ENCODE peak calls at places on chromosomes 2 and 18, in nine cellular contexts. One of them, this sample, is unnamed.

GRCh38 chr2:23526114-23526513 is 141.1 kb downstream of the KLHL29 start:
- DNase-seq in transverse colon: no peak
- DNase-seq in A549: no peak
- DNase-seq in stimulated activated CD4-positive, alpha-beta T cell treated with anti-CD3 and anti-CD28 coated beads, TNF-alpha, amount 100 ng/mL, for 48 hours: no peak
- DNase-seq in pulmonary artery endothelial cell: no peak
- DNase-seq in iris pigment epithelial cell: no peak
- DNase-seq in CD8-positive, alpha-beta T cell: peak
- DNase-seq in hypothalamus: no peak
- DNase-seq in LoVo: no peak
- DNase-seq in this sample: no peak

GRCh38 chr2:24076849-24077534 is 866 bp upstream of the SF3B6 start:
- DNase-seq in transverse colon: no peak
- DNase-seq in A549: no peak
- DNase-seq in stimulated activated CD4-positive, alpha-beta T cell treated with anti-CD3 and anti-CD28 coated beads, TNF-alpha, amount 100 ng/mL, for 48 hours: no peak
- DNase-seq in pulmonary artery endothelial cell: no peak
- DNase-seq in iris pigment epithelial cell: no peak
- DNase-seq in CD8-positive, alpha-beta T cell: no peak
- DNase-seq in hypothalamus: no peak
- DNase-seq in LoVo: peak
- DNase-seq in this sample: no peak

GRCh38 chr18:77063256-77063655 is 69.3 kb downstream of the MBP start:
- DNase-seq in transverse colon: peak
- DNase-seq in A549: no peak
- DNase-seq in stimulated activated CD4-positive, alpha-beta T cell treated with anti-CD3 and anti-CD28 coated beads, TNF-alpha, amount 100 ng/mL, for 48 hours: peak
- DNase-seq in pulmonary artery endothelial cell: no peak
- DNase-seq in iris pigment epithelial cell: peak
- DNase-seq in CD8-positive, alpha-beta T cell: peak
- DNase-seq in hypothalamus: no peak
- DNase-seq in LoVo: no peak
- DNase-seq in this sample: no peak

GRCh38 chr2:227871375-227871788 is at the start of gene DAW1:
- DNase-seq in transverse colon: peak
- DNase-seq in A549: no peak
- DNase-seq in stimulated activated CD4-positive, alpha-beta T cell treated with anti-CD3 and anti-CD28 coated beads, TNF-alpha, amount 100 ng/mL, for 48 hours: no peak
- DNase-seq in pulmonary artery endothelial cell: no peak
- DNase-seq in iris pigment epithelial cell: peak
- DNase-seq in CD8-positive, alpha-beta T cell: peak
- DNase-seq in hypothalamus: peak
- DNase-seq in LoVo: no peak
- DNase-seq in this sample: no peak

GRCh38 chr2:109545828-109546713 is 67.7 kb downstream of the SEPTIN10 start:
- DNase-seq in transverse colon: peak
- DNase-seq in A549: peak
- DNase-seq in stimulated activated CD4-positive, alpha-beta T cell treated with anti-CD3 and anti-CD28 coated beads, TNF-alpha, amount 100 ng/mL, for 48 hours: peak
- DNase-seq in pulmonary artery endothelial cell: no peak
- DNase-seq in iris pigment epithelial cell: peak
- DNase-seq in CD8-positive, alpha-beta T cell: peak
- DNase-seq in hypothalamus: peak
- DNase-seq in LoVo: peak
- DNase-seq in this sample: peak

GRCh38 chr2:240688563-240688919 is 3.1 kb upstream of the AQP12A start:
- DNase-seq in transverse colon: no peak
- DNase-seq in A549: no peak
- DNase-seq in stimulated activated CD4-positive, alpha-beta T cell treated with anti-CD3 and anti-CD28 coated beads, TNF-alpha, amount 100 ng/mL, for 48 hours: no peak
- DNase-seq in pulmonary artery endothelial cell: no peak
- DNase-seq in iris pigment epithelial cell: no peak
- DNase-seq in CD8-positive, alpha-beta T cell: no peak
- DNase-seq in hypothalamus: no peak
- DNase-seq in LoVo: no peak
- DNase-seq in this sample: no peak

GRCh38 chr2:41966920-41967319 is 80.9 kb upstream of the PKDCC start:
- DNase-seq in transverse colon: peak
- DNase-seq in A549: no peak
- DNase-seq in stimulated activated CD4-positive, alpha-beta T cell treated with anti-CD3 and anti-CD28 coated beads, TNF-alpha, amount 100 ng/mL, for 48 hours: no peak
- DNase-seq in pulmonary artery endothelial cell: no peak
- DNase-seq in iris pigment epithelial cell: no peak
- DNase-seq in CD8-positive, alpha-beta T cell: no peak
- DNase-seq in hypothalamus: no peak
- DNase-seq in LoVo: no peak
- DNase-seq in this sample: no peak

GRCh38 chr18:32771169-32771751 is 1.6 kb downstream of the KLHL14 start:
- DNase-seq in transverse colon: no peak
- DNase-seq in A549: no peak
- DNase-seq in stimulated activated CD4-positive, alpha-beta T cell treated with anti-CD3 and anti-CD28 coated beads, TNF-alpha, amount 100 ng/mL, for 48 hours: no peak
- DNase-seq in pulmonary artery endothelial cell: no peak
- DNase-seq in iris pigment epithelial cell: no peak
- DNase-seq in CD8-positive, alpha-beta T cell: no peak
- DNase-seq in hypothalamus: no peak
- DNase-seq in LoVo: no peak
- DNase-seq in this sample: no peak

GRCh38 chr2:110955546-110955945 is 165.2 kb upstream of the BCL2L11 start:
- DNase-seq in transverse colon: no peak
- DNase-seq in A549: no peak
- DNase-seq in stimulated activated CD4-positive, alpha-beta T cell treated with anti-CD3 and anti-CD28 coated beads, TNF-alpha, amount 100 ng/mL, for 48 hours: no peak
- DNase-seq in pulmonary artery endothelial cell: no peak
- DNase-seq in iris pigment epithelial cell: no peak
- DNase-seq in CD8-positive, alpha-beta T cell: no peak
- DNase-seq in hypothalamus: no peak
- DNase-seq in LoVo: no peak
- DNase-seq in this sample: no peak

This sample was measured in smooth muscle cell of the brain vasculature.